ENCODE peak calls at places on chromosome 17, in seven cellular contexts. I is H1, B is H9, S is mesenchymal stem cell, R is IMR-90, C is neuronal stem cell, H is trophoblast cell. U is an unnamed sample.

GRCh38 chr17:18963126-18964017 is 11.4 kb downstream of the SLC5A10 start:
- DNase-seq in B (no peak), I (no peak), H (no peak), S (no peak), R (peak), C (no peak), U (no peak)

GRCh38 chr17:33647976-33648375 is 354.9 kb upstream of the ASIC2 start:
- DNase-seq in H (peak), I (no peak), R (peak), B (peak), S (peak), C (peak), U (peak)

GRCh38 chr17:10729334-10730193 is at the start of gene TMEM220:
- DNase-seq in H (peak), R (peak), S (peak), C (peak), B (peak), I (peak), U (peak)

GRCh38 chr17:1720856-1721386 is 3.6 kb upstream of the WDR81 start:
- DNase-seq in H (peak), C (no peak), S (peak), R (peak), B (peak), I (no peak), U (peak)

GRCh38 chr17:55172612-55173011 is 92.1 kb upstream of the HLF start:
- DNase-seq in I (no peak), S (no peak), C (no peak), R (no peak), B (no peak), H (no peak), U (no peak)

GRCh38 chr17:30796016-30796415 is 28.5 kb downstream of the CRLF3 start:
- DNase-seq in B (no peak), H (no peak), I (no peak), R (peak), S (no peak), C (no peak), U (no peak)

GRCh38 chr17:40559016-40559853 is 6.0 kb downstream of the CCR7 start:
- DNase-seq in C (no peak), S (no peak), R (no peak), I (no peak), B (peak), H (no peak), U (no peak)

GRCh38 chr17:80187493-80187892 is 17.7 kb downstream of the CARD14 start:
- DNase-seq in S (no peak), C (no peak), B (no peak), R (no peak), I (no peak), H (peak), U (no peak)

GRCh38 chr17:9432867-9433495 is 142.6 kb downstream of the STX8 start:
- DNase-seq in C (no peak), R (peak), B (no peak), S (no peak), H (no peak), I (no peak), U (no peak)
- H4K8ac ChIP-seq in C (no peak), R (no peak), B (no peak), S (no peak), H (no peak), I (no peak), U (no peak)

DNA sequence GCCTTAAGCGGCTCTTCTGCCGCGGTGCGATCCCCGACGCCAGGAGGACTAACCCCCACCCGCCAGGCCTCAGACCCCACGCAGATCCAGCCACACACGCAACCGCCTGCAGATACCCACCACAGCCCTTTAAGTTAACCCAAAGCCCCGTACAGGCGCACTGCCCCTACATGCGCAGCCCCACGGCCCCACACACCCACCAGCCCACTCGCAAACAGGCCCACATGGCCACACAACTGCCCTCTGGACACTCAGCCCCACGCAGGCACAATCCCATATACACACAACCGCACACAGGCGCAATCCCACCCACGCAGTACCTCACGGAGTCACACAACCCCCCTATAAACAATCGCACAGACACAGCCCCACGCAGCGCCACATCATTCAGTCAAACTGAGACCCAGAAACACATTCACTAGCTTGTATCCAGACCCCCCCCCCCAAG is 41.7 kb downstream of the RAI1 start:
- DNase-seq in I (no peak), R (no peak), S (no peak), C (no peak), B (no peak), H (no peak), U (no peak)
- H3K4me2 ChIP-seq in I (peak), R (peak), S (peak), C (peak), B (peak), H (peak), U (peak)

GRCh38 chr17:27367121-27367981 is 73.4 kb downstream of the WSB1 start:
- DNase-seq in R (no peak), B (no peak), S (no peak), H (no peak), I (no peak), C (no peak), U (peak)
- H4K8ac ChIP-seq in R (no peak), B (no peak), S (peak), H (peak), I (peak), C (peak), U (no peak)

GRCh38 chr17:32100971-32101631 is 41.2 kb upstream of the RHOT1 start:
- DNase-seq in C (no peak), R (no peak), S (no peak), B (no peak), I (no peak), H (no peak), U (no peak)

GRCh38 chr17:32104158-32104557 is 38.1 kb upstream of the RHOT1 start:
- DNase-seq in I (no peak), C (no peak), B (no peak), R (no peak), S (no peak), H (no peak), U (no peak)

GRCh38 chr17:32102697-32103096 is 39.6 kb upstream of the RHOT1 start:
- DNase-seq in B (no peak), R (peak), H (peak), S (peak), I (no peak), C (no peak), U (peak)

GRCh38 chr17:32102172-32102571 is 40.1 kb upstream of the RHOT1 start:
- DNase-seq in I (no peak), C (no peak), H (no peak), R (no peak), S (no peak), B (no peak), U (peak)

DNA sequence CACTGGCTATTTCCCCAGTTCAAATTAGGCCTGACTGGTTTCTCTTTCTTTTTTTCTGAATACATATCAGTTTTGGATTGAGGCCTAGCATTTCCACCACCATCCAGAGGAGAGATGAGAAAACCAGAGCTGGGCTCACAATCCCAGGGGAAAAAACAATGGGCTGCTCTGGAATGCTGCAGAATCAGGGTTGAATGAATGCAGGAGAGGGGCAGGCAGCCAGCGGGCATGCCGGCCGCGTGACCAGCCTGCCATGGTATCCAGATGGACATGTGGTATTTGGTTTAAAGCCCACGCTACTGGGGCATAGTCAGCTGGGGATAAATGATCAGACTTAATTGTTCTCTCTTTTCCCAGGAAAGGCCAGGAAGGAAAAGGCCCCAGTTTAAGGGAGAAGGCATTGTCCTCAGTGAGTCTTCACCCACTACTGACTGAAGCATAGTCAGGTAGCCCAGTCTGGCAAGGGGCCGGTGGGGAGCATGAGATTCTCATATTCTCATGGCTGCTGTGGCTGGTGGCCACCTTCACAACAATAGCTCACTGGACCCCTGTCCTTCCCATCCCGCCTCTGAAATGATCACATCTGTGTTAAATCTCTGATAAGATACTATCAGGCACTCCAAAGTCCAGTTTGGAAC is 38.7 kb upstream of the RHOT1 start:
- DNase-seq in B (no peak), I (no peak), S (no peak), C (no peak), R (no peak), H (no peak), U (no peak)
- H3K4me2 ChIP-seq in B (no peak), I (no peak), S (no peak), C (no peak), R (no peak), H (no peak), U (no peak)

GRCh38 chr17:44719444-44719843 is 11.0 kb downstream of the DBF4B start:
- DNase-seq in C (no peak), R (no peak), S (no peak), B (no peak), I (no peak), H (no peak), U (no peak)

GRCh38 chr17:44722254-44722653 is 13.8 kb downstream of the DBF4B start:
- DNase-seq in B (no peak), I (no peak), R (no peak), C (no peak), S (no peak), H (no peak), U (peak)
- H4K8ac ChIP-seq in B (no peak), I (no peak), R (no peak), C (no peak), S (no peak), H (no peak), U (no peak)

U was measured in mesendoderm.